ENCODE peak calls at places on chromosome 17, in seven cellular contexts. S, Z, G, X, N, V and R are unnamed samples. For H3K9me3, the result is how much of the 10 kb centered on the place peaks cover.

GRCh38 chr17:4816826-4817225 is 9.9 kb downstream of the PLD2 start:
- DNase-seq in Z (no peak), N (no peak), G (no peak), S (no peak), V (no peak), X (no peak), R (no peak)

GRCh38 chr17:54948380-54948779 is 20.1 kb downstream of the COX11 start:
- DNase-seq in Z (no peak), N (no peak), S (no peak), V (no peak), G (no peak), X (no peak), R (no peak)

GRCh38 chr17:66925811-66926500 is 38.6 kb upstream of the CACNG4 start:
- DNase-seq in Z (no peak), N (no peak), G (no peak), X (no peak), S (no peak), V (no peak), R (no peak)

GRCh38 chr17:3969963-3970362 is 5.7 kb upstream of the ATP2A3 start:
- DNase-seq in N (no peak), Z (no peak), V (no peak), G (peak), X (no peak), S (no peak), R (no peak)

GRCh38 chr17:73431401-73432205 is 119.8 kb upstream of the CDC42EP4 start:
- DNase-seq in V (no peak), S (no peak), Z (no peak), G (no peak), X (no peak), N (no peak), R (no peak)

GRCh38 chr17:6018788-6019187 is 51.4 kb upstream of the WSCD1 start:
- DNase-seq in Z (no peak), V (no peak), G (no peak), N (no peak), S (no peak), X (no peak), R (no peak)

GRCh38 chr17:74566132-74566753 is 1.1 kb downstream of the CD300H start:
- DNase-seq in V (peak), Z (no peak), S (no peak), G (no peak), X (no peak), N (peak), R (no peak)

GRCh38 chr17:76528156-76528527 is 9.4 kb downstream of the CYGB start:
- DNase-seq in V (no peak), N (no peak), S (no peak), X (peak), Z (no peak), G (no peak), R (no peak)

GRCh38 chr17:36641331-36641876 is 40.0 kb downstream of the MRM1 start:
- DNase-seq in V (no peak), N (peak), G (no peak), Z (no peak), S (no peak), X (no peak), R (no peak)

GRCh38 chr17:40433551-40434384 is 9.5 kb upstream of the IGFBP4 start:
- DNase-seq in Z (peak), X (no peak), S (no peak), G (no peak), N (no peak), V (no peak), R (no peak)

GRCh38 chr17:61144876-61145564 is 254.6 kb upstream of the TBX2 start:
- DNase-seq in V (no peak), S (no peak), N (peak), Z (peak), X (no peak), G (no peak), R (no peak)

GRCh38 chr17:67449885-67450755 is 73.0 kb downstream of the PITPNC1 start:
- DNase-seq in Z (no peak), V (no peak), X (no peak), N (no peak), G (no peak), S (no peak), R (no peak)

GRCh38 chr17:40290629-40291296 is 3.1 kb downstream of the CDC6 start:
- DNase-seq in S (no peak), G (no peak), Z (no peak), N (peak), V (peak), X (no peak), R (peak)

GRCh38 chr17:78972507-78973105 is 7.1 kb downstream of the LGALS3BP start:
- DNase-seq in X (no peak), V (no peak), G (no peak), Z (no peak), N (no peak), S (peak), R (no peak)

GRCh38 chr17:45812102-45812501 is 28.0 kb downstream of the CRHR1 start:
- DNase-seq in Z (no peak), G (no peak), N (no peak), V (no peak), S (no peak), X (no peak), R (no peak)

GRCh38 chr17:36674278-36674650 is 72.9 kb downstream of the MRM1 start:
- DNase-seq in X (no peak), N (no peak), S (no peak), G (no peak), Z (no peak), V (no peak), R (no peak)

GRCh38 chr17:143785-144281 is 6.5 kb downstream of the SCGB1C2 start:
- DNase-seq in V (peak), X (peak), G (peak), Z (peak), N (peak), S (peak), R (peak)

GRCh38 chr17:64256913-64257807 is 5.9 kb downstream of the TEX2 start:
- DNase-seq in N (no peak), X (no peak), Z (no peak), G (no peak), S (no peak), V (no peak), R (no peak)

GRCh38 chr17:22270381-22270780 is 578.1 kb downstream of the KCNJ18 start:
- DNase-seq in V (no peak), Z (no peak), N (no peak), X (no peak), G (no peak), S (no peak), R (no peak)
- H3K9me3 ChIP-seq in V (under half), Z (under half), N (under half), X (under half), G (under half), S (under half), R (under half)

DNA sequence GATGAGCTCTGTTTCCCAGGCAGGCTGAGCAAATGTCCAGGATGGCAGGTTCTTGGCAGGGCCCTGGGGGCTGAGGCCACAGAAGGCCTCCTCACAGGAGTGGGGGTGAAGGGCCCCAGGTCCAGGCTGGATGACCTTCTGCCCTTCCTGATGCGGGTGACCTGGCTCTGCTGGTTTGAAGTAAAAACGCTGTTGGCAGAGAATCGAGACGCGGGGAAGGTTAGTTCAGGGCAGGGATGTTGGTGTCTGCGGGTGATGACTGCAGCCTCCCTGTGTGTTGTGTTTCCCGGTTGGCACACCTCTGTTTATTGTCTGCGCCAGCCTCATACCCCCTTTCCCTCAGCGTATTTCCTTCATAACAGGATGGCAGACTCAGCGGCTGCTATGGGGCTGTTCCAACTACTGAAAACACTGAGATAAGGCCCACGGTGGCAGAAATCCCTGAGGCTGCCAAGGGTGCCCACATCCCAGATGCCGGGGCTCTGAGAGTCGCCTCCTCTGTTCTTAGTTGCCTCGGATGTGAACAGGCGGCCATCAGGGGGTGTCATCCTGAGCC is 104.6 kb downstream of the METRNL start:
- DNase-seq in X (no peak), V (peak), G (peak), Z (peak), N (no peak), S (no peak), R (peak)
- H3K9me3 ChIP-seq in X (under half), V (under half), G (under half), Z (under half), N (under half), S (under half), R (under half)

DNA sequence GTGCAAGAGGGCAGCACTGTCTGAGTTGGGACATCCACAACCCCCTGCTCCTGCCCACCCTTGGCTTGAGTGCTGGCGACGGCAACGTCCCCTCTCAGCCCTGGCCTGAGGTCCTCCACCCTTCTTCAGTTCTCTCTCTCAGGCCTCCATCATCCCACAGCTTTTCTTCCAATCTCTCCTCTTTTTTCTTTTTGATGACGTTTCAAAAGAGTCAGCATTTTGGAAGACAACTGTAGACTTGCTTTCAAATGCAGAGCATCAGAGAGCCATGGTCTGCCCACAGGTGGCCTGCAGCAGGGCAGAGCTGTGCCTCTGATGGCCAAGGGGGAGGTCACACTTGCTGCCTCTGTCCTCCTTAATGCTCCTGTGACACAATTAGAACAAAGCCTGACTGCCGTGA is 775.4 kb downstream of the KCNJ18 start:
- DNase-seq in N (no peak), Z (no peak), X (no peak), G (no peak), V (no peak), S (no peak), R (no peak)
- H3K9me3 ChIP-seq in N (under half), Z (under half), X (under half), G (under half), V (under half), S (under half), R (under half)

GRCh38 chr17:72117748-72118587 is 2.9 kb upstream of the SOX9 start:
- DNase-seq in Z (no peak), G (peak), X (no peak), S (no peak), N (no peak), V (no peak), R (no peak)

GRCh38 chr17:72116692-72117469 is 3.9 kb upstream of the SOX9 start:
- DNase-seq in N (peak), G (peak), Z (no peak), X (no peak), S (no peak), V (no peak), R (no peak)

GRCh38 chr17:72115789-72116520 is 4.9 kb upstream of the SOX9 start:
- DNase-seq in S (no peak), N (no peak), G (peak), X (no peak), Z (no peak), V (no peak), R (no peak)

GRCh38 chr17:72118588-72119279 is 2.1 kb upstream of the SOX9 start:
- DNase-seq in Z (peak), N (peak), V (peak), G (no peak), X (peak), S (no peak), R (peak)

DNA sequence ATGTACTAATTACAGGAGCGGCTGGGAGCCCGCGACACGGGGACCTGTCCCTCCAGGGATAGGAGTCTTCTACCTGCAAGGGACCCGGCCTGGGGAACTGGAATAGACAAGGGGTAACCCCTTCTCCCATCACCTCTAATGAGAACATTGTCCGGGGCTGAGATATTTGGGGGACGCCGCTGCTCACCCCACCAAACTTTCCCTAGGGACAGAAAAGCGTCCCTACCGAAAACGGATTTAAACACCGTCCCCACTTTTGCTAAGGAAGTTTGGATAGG is 3.4 kb upstream of the SOX9 start:
- DNase-seq in V (no peak), S (no peak), Z (no peak), X (no peak), N (no peak), G (no peak), R (no peak)
- H3K9me3 ChIP-seq in V (under half), S (under half), Z (under half), X (under half), N (under half), G (under half), R (under half)

GRCh38 chr17:27158390-27158789 is 135.5 kb upstream of the WSB1 start:
- DNase-seq in X (no peak), S (no peak), Z (no peak), V (no peak), G (no peak), N (no peak), R (no peak)

GRCh38 chr17:27153005-27153404 is 140.9 kb upstream of the WSB1 start:
- DNase-seq in Z (no peak), N (no peak), V (no peak), X (no peak), S (no peak), G (no peak), R (no peak)

GRCh38 chr17:27157898-27158297 is 136.0 kb upstream of the WSB1 start:
- DNase-seq in X (no peak), N (no peak), V (no peak), G (no peak), Z (no peak), S (no peak), R (no peak)

GRCh38 chr17:27155866-27156265 is 138.0 kb upstream of the WSB1 start:
- DNase-seq in S (no peak), X (peak), V (no peak), N (no peak), Z (no peak), G (peak), R (no peak)

GRCh38 chr17:27157297-27157696 is 136.6 kb upstream of the WSB1 start:
- DNase-seq in G (no peak), V (no peak), N (no peak), S (no peak), Z (no peak), X (no peak), R (no peak)
- H3K9me3 ChIP-seq in G (under half), V (under half), N (under half), S (under half), Z (under half), X (under half), R (under half)

GRCh38 chr17:50684612-50685333 is 22.9 kb downstream of the ANKRD40 start:
- DNase-seq in X (no peak), G (no peak), V (peak), Z (no peak), S (no peak), N (no peak), R (peak)
- H3K9me3 ChIP-seq in X (under half), G (under half), V (under half), Z (under half), S (under half), N (under half), R (under half)

DNA sequence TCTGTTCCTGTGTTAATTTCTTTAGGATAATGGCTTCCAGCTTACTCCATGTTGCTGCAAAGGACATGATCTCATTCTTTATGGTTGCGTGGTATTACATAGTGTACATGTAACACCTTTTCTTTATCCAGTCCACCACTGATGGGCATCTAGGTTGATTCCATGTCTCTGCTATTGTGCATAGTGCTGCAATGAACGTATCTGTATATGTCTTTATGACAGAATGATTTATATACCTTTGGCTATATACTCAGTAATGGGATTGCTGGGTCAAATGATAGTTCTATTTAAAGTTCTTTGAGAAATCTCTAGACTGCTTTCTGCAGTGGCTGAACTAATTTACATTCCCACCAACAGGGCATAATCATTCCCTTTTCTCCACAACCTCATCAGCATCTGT is 39.8 kb downstream of the ABCA10 start:
- DNase-seq in G (no peak), S (no peak), V (no peak), N (no peak), X (no peak), Z (no peak), R (no peak)
- H3K9me3 ChIP-seq in G (under half), S (under half), V (under half), N (under half), X (under half), Z (under half), R (under half)

DNA sequence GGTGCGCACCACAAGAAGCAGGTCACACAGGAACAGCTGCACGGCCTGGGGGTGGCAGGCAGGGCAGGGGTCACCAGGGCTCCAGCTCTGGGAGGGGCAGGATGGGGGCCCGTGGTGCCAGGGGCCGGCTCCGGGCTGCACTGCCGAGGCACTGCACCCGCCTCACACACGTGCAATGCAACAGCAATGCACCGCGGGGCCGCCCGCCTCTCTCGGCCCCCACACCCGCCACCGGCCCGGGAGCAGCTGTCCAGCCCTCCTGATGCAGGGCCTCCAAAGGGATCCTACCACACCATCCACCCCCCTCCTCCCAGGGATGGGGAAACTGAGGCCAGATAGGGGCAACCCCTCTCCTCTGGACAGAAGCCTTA is 23.1 kb downstream of the SREBF1 start:
- DNase-seq in G (peak), Z (no peak), S (no peak), V (no peak), X (no peak), N (no peak), R (no peak)
- H3K9me3 ChIP-seq in G (under half), Z (under half), S (under half), V (under half), X (under half), N (under half), R (under half)

GRCh38 chr17:22409160-22409751 is 716.9 kb downstream of the KCNJ18 start:
- DNase-seq in V (no peak), S (no peak), X (no peak), Z (no peak), N (no peak), G (peak), R (no peak)

GRCh38 chr17:22410136-22410535 is 717.8 kb downstream of the KCNJ18 start:
- DNase-seq in G (no peak), X (no peak), V (no peak), Z (no peak), S (no peak), N (no peak), R (no peak)

DNA sequence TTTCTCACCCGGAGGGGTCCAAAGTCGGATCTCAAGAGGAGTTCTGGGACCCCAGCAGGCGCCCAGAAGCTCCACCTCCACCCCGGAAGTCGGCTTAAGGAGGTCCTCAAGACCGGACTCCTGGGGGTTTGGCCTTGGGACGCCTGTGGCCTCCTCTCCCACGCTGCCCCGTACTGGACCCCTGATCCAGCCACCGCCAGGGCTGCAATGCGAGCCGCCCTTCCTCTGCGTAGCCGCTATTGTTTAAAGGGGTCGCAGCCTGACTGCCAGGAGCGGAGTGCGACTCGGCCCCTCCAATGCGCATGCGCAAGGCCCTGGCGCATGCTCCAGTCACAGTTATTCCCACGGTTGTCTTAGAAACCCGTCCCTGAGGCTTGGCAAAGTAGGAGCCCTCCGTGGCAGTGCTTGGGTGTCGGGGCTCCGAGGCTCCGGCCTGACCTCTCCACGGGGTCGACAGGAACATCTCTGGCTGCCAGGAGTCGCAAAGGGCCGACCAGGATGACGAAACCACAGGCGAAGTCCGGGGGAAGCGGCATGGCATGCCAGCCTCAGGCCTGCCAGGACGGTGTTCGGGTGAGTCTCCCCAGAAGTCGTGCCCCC is 719.0 kb downstream of the KCNJ18 start:
- DNase-seq in S (no peak), N (no peak), Z (no peak), X (no peak), V (no peak), G (no peak), R (no peak)
- H3K9me3 ChIP-seq in S (under half), N (under half), Z (under half), X (under half), V (under half), G (under half), R (under half)

DNA sequence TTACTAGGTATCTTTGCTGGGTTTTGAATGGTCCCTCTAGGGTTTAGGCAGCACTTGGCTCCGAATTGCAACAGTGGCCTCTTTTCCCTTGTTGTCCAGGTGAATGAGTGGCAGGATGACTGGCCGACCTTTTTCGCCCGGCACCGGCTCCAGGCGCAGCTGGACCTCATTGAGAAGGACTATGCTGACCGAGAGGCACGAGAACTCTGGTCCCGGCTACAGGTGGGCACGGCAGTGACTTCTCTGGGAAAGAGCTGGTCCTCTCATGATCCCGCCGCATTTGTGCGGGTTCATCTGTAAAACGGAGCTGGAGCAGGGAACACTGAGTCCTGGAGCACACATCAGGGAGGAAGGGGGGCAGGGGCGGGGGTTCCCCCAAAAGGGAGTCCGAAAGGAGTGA is 3.1 kb upstream of the TBCD start:
- DNase-seq in X (no peak), S (no peak), N (no peak), V (no peak), G (no peak), Z (no peak), R (no peak)
- H3K9me3 ChIP-seq in X (under half), S (under half), N (under half), V (under half), G (under half), Z (under half), R (under half)